ENCODE peak calls at places on chromosomes 5 and 9, in seven cellular contexts. W is GM12891, C is H1, S is SK-N-SH, R is HepG2, Z is K562, O is GM12878. N is an unnamed sample.

GRCh38 chr5:129245489-129245888 is 150.9 kb downstream of the ISOC1 start:
- DNase-seq in Z (no peak), C (no peak), S (no peak), W (no peak), O (no peak), R (no peak), N (no peak)

GRCh38 chr5:66443462-66444130 is 152.6 kb upstream of the MAST4 start:
- DNase-seq in Z (no peak), R (no peak), O (no peak), C (no peak), W (no peak), S (no peak), N (no peak)

GRCh38 chr5:95620870-95621838 is 1.3 kb downstream of the GPR150 start:
- DNase-seq in O (no peak), Z (no peak), C (no peak), S (peak), W (peak), R (no peak), N (peak)

GRCh38 chr9:72894342-72894741 is 58.5 kb downstream of the ALDH1A1 start:
- DNase-seq in S (no peak), O (no peak), R (no peak), C (no peak), W (no peak), Z (no peak), N (no peak)

GRCh38 chr5:66558562-66558961 is 37.6 kb upstream of the MAST4 start:
- DNase-seq in S (no peak), W (peak), C (no peak), O (peak), Z (no peak), R (no peak), N (peak)

GRCh38 chr9:82334286-82334685 is 345.7 kb downstream of the SPATA31D1 start:
- DNase-seq in W (no peak), Z (no peak), O (no peak), C (no peak), R (no peak), S (no peak), N (no peak)

GRCh38 chr5:107936532-107936931 is 265.8 kb upstream of the EFNA5 start:
- DNase-seq in R (peak), S (no peak), C (no peak), Z (no peak), O (no peak), W (no peak), N (no peak)

GRCh38 chr5:43420241-43420640 is 8.1 kb upstream of the CCL28 start:
- DNase-seq in W (no peak), C (no peak), Z (no peak), R (peak), O (no peak), S (no peak), N (no peak)

GRCh38 chr5:114419941-114420340 is 58.1 kb downstream of the KCNN2 start:
- DNase-seq in S (no peak), R (no peak), O (no peak), Z (no peak), C (no peak), W (no peak), N (no peak)

GRCh38 chr9:17138503-17138902 is 3.7 kb downstream of the CNTLN start:
- DNase-seq in S (no peak), Z (no peak), W (no peak), O (no peak), C (no peak), R (peak), N (no peak)

GRCh38 chr9:100375677-100376076 is 22.9 kb upstream of the TEX10 start:
- DNase-seq in S (no peak), W (no peak), O (no peak), Z (no peak), C (no peak), R (peak), N (no peak)

GRCh38 chr9:35714123-35714522 is 17.9 kb downstream of the TLN1 start:
- DNase-seq in R (no peak), Z (no peak), S (no peak), O (no peak), W (no peak), C (no peak), N (no peak)
- TF ChIP-seq TAF1 in R (no peak), Z (no peak), S (no peak), O (no peak), W (no peak), C (no peak), N (no peak)

DNA sequence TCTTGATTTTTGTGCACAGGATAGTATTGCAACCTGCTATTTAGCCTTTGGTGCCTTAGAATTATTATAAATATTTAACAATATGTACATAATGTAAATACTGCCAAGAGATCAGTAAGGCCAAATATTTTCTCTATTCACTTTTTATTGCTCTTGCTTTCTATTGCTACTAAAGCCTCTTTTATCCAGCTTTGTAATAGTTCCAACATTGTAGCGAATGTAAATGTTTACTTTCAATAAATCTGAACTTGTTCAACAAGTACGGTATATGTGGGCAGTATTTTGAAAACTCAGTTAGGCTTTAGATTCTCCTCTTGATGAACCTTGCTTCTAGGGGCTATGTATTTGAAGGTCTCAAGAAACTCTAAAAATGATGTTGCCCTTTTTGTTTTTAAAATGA is 179.8 kb downstream of the PARP8 start:
- DNase-seq in O (no peak), C (no peak), S (no peak), R (no peak), Z (no peak), W (no peak), N (no peak)
- TF ChIP-seq POLR2AphosphoS5 in O (no peak), C (no peak), S (no peak), R (no peak), Z (no peak), W (no peak), N (no peak)

GRCh38 chr5:10610058-10610457 is 46.2 kb downstream of the ANKRD33B start:
- DNase-seq in W (no peak), Z (no peak), C (no peak), O (no peak), S (no peak), R (no peak), N (no peak)

GRCh38 chr5:10611290-10611689 is 47.4 kb downstream of the ANKRD33B start:
- DNase-seq in C (no peak), S (no peak), R (no peak), O (no peak), Z (no peak), W (no peak), N (no peak)

GRCh38 chr5:10604975-10605374 is 41.1 kb downstream of the ANKRD33B start:
- DNase-seq in Z (no peak), R (no peak), W (no peak), O (no peak), C (no peak), S (no peak), N (no peak)

GRCh38 chr5:10607023-10607665 is 43.3 kb downstream of the ANKRD33B start:
- DNase-seq in W (no peak), Z (peak), R (no peak), C (no peak), O (peak), S (no peak), N (peak)

GRCh38 chr5:10607666-10608442 is 44.0 kb downstream of the ANKRD33B start:
- DNase-seq in Z (peak), S (no peak), W (no peak), O (peak), R (no peak), C (no peak), N (no peak)
- TF ChIP-seq TAF1 in Z (no peak), S (no peak), W (no peak), O (no peak), R (no peak), C (no peak), N (no peak)

GRCh38 chr5:34762321-34762871 is 76.6 kb upstream of the TTC23L start:
- DNase-seq in C (no peak), R (no peak), Z (no peak), O (no peak), S (peak), W (no peak), N (no peak)
- TF ChIP-seq POLR2AphosphoS5 in C (peak), R (no peak), Z (no peak), O (no peak), S (peak), W (no peak), N (no peak)

GRCh38 chr5:151063590-151063989 is 17.2 kb downstream of the TNIP1 start:
- DNase-seq in C (no peak), W (no peak), O (no peak), Z (no peak), S (no peak), R (no peak), N (no peak)
- TF ChIP-seq TAF1 in C (no peak), W (no peak), O (no peak), Z (no peak), S (no peak), R (no peak), N (no peak)

GRCh38 chr5:91162534-91163381 is 220.4 kb downstream of the ARRDC3 start:
- DNase-seq in W (peak), R (peak), Z (no peak), S (no peak), O (peak), C (no peak), N (no peak)
- TF ChIP-seq POLR2AphosphoS5 in W (no peak), R (no peak), Z (no peak), S (peak), O (no peak), C (no peak), N (no peak)

DNA sequence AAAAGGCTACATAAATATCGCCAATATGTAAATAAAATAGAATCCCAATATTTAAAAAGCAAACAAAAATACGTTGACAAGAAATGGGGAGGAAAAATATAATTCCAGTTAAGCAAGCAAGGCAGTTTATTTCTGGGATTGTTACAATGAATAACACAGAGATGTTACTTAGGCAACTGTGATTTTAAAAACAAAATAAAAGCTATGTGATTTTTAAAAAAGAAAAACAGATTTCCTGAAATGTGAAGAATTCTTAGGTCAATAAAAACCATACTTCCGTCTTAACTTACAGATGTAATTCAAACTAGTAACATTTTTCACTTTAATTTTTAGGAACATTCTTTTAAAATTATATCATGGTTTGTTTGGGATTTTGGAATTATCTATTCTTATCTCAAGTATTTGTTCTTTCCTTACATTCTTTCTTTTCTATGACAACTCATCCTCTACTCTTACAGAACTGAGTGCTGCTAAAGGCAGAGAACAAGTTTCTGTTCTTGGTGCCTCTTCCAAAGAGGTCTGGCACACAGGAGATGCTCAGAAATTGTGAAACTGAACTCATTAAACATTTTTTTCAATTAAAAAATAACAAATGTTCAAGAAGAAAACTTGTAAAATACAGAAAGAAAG is 159.5 kb downstream of the RAPGEF6 start:
- DNase-seq in O (no peak), R (no peak), W (no peak), Z (no peak), S (no peak), C (no peak), N (no peak)
- TF ChIP-seq TAF1 in O (no peak), R (no peak), W (no peak), Z (no peak), S (no peak), C (no peak), N (no peak)

DNA sequence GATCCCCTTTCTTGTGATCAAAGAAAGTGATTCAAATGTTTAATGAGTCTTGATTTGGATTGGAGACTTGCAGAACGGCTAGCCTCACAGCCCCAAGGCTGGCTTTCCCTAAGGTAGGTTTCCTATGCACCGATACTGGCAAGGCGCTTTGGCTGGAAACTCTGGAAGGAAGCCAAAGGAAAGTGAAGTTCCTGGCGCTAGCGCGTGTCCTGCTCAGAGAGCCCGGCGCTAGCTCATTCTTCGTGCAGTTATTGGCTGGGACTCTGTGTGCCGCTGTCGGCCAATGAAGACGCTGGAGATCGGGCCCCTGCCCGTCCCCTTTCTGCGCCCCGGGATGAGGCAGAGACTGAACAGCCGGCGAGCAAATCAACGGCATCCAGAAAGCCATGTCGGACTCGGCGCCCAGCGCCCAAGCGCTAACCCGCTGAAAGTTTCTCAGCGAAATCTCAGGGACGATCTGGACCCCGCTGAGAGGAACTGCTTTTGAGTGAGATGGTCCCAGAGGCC is at the start of gene PCDHGC3:
- DNase-seq in W (peak), R (peak), C (no peak), S (peak), Z (no peak), O (peak), N (peak)
- TF ChIP-seq POLR2AphosphoS5 in W (no peak), R (no peak), C (no peak), S (peak), Z (no peak), O (no peak), N (no peak)